ENCODE peak calls at places on chromosomes 2 and 18, in eight cellular contexts. P is BE2C, Z is right lobe of liver, G is HCT116, S is Caco-2, V is heart left ventricle, Y is aorta, E is GM23338. J is an unnamed sample. For H3K4me1, the result is how much of the 10 kb centered on the place peaks cover.

GRCh38 chr2:216274194-216274593 is 98.1 kb downstream of the MARCHF4 start:
- DNase-seq in P (no peak), Z (no peak), G (no peak), S (no peak), V (no peak), Y (no peak), E (no peak), J (no peak)

GRCh38 chr2:182907081-182907830 is 40.8 kb upstream of the FRZB start:
- DNase-seq in P (no peak), Z (no peak), G (no peak), S (no peak), V (no peak), Y (no peak), E (peak), J (no peak)

GRCh38 chr18:28494151-28494550 is 317.2 kb upstream of the CDH2 start:
- DNase-seq in P (no peak), Z (no peak), G (no peak), S (no peak), V (no peak), Y (no peak), E (no peak), J (no peak)

GRCh38 chr2:135638825-135639224 is 102.8 kb upstream of the UBXN4 start:
- DNase-seq in P (no peak), Z (no peak), G (no peak), S (no peak), V (no peak), Y (no peak), E (peak), J (no peak)

GRCh38 chr2:64012115-64012514 is 7.1 kb downstream of the VPS54 start:
- DNase-seq in P (no peak), Z (no peak), G (no peak), S (no peak), V (no peak), Y (no peak), E (no peak), J (no peak)

GRCh38 chr2:73293534-73294171 is at the start of gene EGR4:
- DNase-seq in P (peak), Z (no peak), G (peak), S (peak), V (peak), Y (peak), E (peak), J (peak)

GRCh38 chr2:218032336-218033171 is 29.8 kb upstream of the TNS1 start:
- DNase-seq in P (peak), Z (peak), G (no peak), S (no peak), V (peak), Y (peak), E (no peak), J (no peak)

GRCh38 chr2:165857881-165858280 is 63.8 kb upstream of the GALNT3 start:
- DNase-seq in P (no peak), Z (no peak), G (no peak), S (no peak), V (no peak), Y (no peak), E (no peak), J (no peak)

GRCh38 chr2:14385043-14385442 is 247.5 kb upstream of the LRATD1 start:
- DNase-seq in P (no peak), Z (no peak), G (no peak), S (no peak), V (no peak), Y (no peak), E (no peak), J (no peak)

GRCh38 chr18:69658137-69658536 is 257.4 kb downstream of the DOK6 start:
- DNase-seq in P (no peak), Z (no peak), G (no peak), S (no peak), V (no peak), Y (no peak), E (no peak), J (no peak)

GRCh38 chr2:109031481-109032228 is 42.6 kb upstream of the EDAR start:
- DNase-seq in P (peak), Z (peak), G (no peak), S (no peak), V (peak), Y (peak), E (peak), J (peak)

GRCh38 chr2:233234264-233234663 is 17.2 kb upstream of the ATG16L1 start:
- DNase-seq in P (no peak), Z (no peak), G (no peak), S (no peak), V (no peak), Y (no peak), E (no peak), J (no peak)

GRCh38 chr2:34552337-34552736 is 953.2 kb upstream of the FAM98A start:
- DNase-seq in P (no peak), Z (no peak), G (no peak), S (no peak), V (no peak), Y (no peak), E (no peak), J (no peak)

GRCh38 chr2:79938648-79939047 is 365.9 kb downstream of the LRRTM1 start:
- DNase-seq in P (no peak), Z (no peak), G (no peak), S (no peak), V (no peak), Y (no peak), E (no peak), J (no peak)

GRCh38 chr2:86770816-86771215 is 19.9 kb downstream of the CD8A start:
- DNase-seq in P (no peak), Z (no peak), G (no peak), S (no peak), V (no peak), Y (no peak), E (no peak), J (no peak)

GRCh38 chr2:12761109-12761508 is 44.4 kb downstream of the TRIB2 start:
- DNase-seq in P (no peak), Z (no peak), G (no peak), S (no peak), V (no peak), Y (no peak), E (no peak), J (no peak)

GRCh38 chr2:201936817-201937216 is 96.8 kb upstream of the FZD7 start:
- DNase-seq in P (no peak), Z (no peak), G (no peak), S (peak), V (no peak), Y (no peak), E (no peak), J (no peak)

GRCh38 chr2:201938816-201939180 is 94.9 kb upstream of the FZD7 start:
- DNase-seq in P (no peak), Z (no peak), G (no peak), S (no peak), V (no peak), Y (no peak), E (no peak), J (no peak)

GRCh38 chr2:201938151-201938815 is 95.4 kb upstream of the FZD7 start:
- DNase-seq in P (no peak), Z (no peak), G (no peak), S (no peak), V (no peak), Y (no peak), E (no peak), J (no peak)

GRCh38 chr2:201939366-201939985 is 94.2 kb upstream of the FZD7 start:
- DNase-seq in P (no peak), Z (no peak), G (no peak), S (no peak), V (no peak), Y (no peak), E (no peak), J (no peak)

DNA sequence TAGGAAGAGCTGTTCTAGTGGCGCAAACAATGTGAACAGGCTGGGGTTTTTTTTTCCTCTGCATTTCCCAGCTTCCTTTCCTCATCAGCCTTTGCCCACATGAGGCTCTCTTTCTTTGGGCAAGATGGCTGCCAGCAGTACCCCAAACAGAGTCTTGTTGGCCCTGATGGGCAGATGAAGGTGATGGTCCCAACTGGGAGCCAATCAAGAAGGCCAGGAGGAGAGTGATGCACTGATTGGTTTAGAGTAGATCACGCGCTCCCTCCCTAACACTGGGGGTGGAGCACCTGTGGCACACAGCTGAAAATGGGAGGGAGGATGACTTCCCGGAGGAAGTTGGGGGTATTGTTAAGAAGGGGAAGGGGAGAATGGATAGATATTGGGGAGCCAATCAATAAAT is 96.3 kb upstream of the FZD7 start:
- DNase-seq in P (no peak), Z (no peak), G (no peak), S (no peak), V (no peak), Y (no peak), E (no peak), J (no peak)
- H3K4me3 ChIP-seq in P (no peak), Z (no peak), G (no peak), S (no peak), V (no peak), Y (no peak), E (no peak), J (no peak)

GRCh38 chr2:120310136-120310535 is 35.8 kb upstream of the INHBB start:
- DNase-seq in P (no peak), Z (no peak), G (no peak), S (no peak), V (no peak), Y (no peak), E (peak), J (no peak)
- H3K4me1 ChIP-seq in P (under half), Z (under half), G (under half), S (under half), V (under half), Y (under half), E (under half), J (under half)

GRCh38 chr2:176755537-176756135 is 457.0 kb upstream of the HNRNPA3 start:
- DNase-seq in P (no peak), Z (no peak), G (no peak), S (no peak), V (no peak), Y (no peak), E (no peak), J (no peak)
- H3K4me3 ChIP-seq in P (no peak), Z (no peak), G (no peak), S (no peak), V (no peak), Y (no peak), E (no peak), J (no peak)

DNA sequence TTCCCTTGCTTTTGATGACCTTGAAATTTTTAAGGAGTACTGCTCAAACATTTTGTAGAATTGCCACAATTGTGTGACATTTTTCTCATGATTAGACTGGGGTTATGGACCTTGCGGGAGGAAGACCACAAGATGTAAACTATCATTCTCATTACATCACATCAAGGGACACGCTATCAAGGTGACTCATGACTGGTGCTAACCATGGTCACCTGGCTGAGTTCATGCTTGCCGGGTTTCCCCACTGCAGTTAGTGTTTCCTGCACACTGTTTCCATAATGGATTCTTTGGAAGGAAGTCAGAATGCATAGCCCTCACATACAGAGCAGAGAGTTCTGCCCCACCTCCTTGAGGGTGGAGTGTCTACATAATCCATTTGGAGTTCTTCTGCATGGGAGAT is 6.2 kb downstream of the MC2R start:
- DNase-seq in P (no peak), Z (no peak), G (no peak), S (no peak), V (no peak), Y (no peak), E (no peak), J (no peak)
- H3K4me1 ChIP-seq in P (under half), Z (under half), G (under half), S (under half), V (under half), Y (under half), E (under half), J (under half)

J was measured in pancreas.